ENCODE peak calls at places on chromosomes 16 and 17, in eight cellular contexts. M is stomach; W is CD8-positive, alpha-beta memory T cell; N is GM12865; R is adipocyte; I is kidney; O is cardiac fibroblast; Z is upper lobe of right lung. H is an unnamed sample.

GRCh38 chr16:69559164-69559563 is 6.6 kb upstream of the NFAT5 start:
- DNase-seq in M (no peak), W (no peak), N (no peak), R (no peak), I (no peak), O (no peak), Z (no peak), H (no peak)

GRCh38 chr16:83118365-83118764 is 491.6 kb downstream of the CDH13 start:
- DNase-seq in M (no peak), W (no peak), N (no peak), R (no peak), I (no peak), O (peak; percentile 31), Z (no peak), H (no peak)

GRCh38 chr16:72474511-72475123 is 302.7 kb upstream of the PMFBP1 start:
- DNase-seq in M (no peak), W (no peak), N (no peak), R (peak; percentile 64), I (no peak), O (peak; percentile 92), Z (no peak), H (no peak)

GRCh38 chr17:48631693-48632578 is 5.8 kb upstream of the HOXB9 start:
- DNase-seq in M (no peak), W (no peak), N (peak; percentile 81), R (no peak), I (no peak), O (no peak), Z (no peak), H (no peak)

GRCh38 chr16:89749637-89750036 is 28.3 kb downstream of the ZNF276 start:
- DNase-seq in M (peak; percentile 60), W (no peak), N (no peak), R (no peak), I (peak; percentile 84), O (no peak), Z (peak; percentile 74), H (no peak)

GRCh38 chr16:70760221-70760620 is 40.7 kb downstream of the VAC14 start:
- DNase-seq in M (no peak), W (no peak), N (no peak), R (no peak), I (no peak), O (no peak), Z (no peak), H (no peak)

GRCh38 chr17:74759941-74760340 is 11.5 kb downstream of the NHERF1 start:
- DNase-seq in M (peak; percentile 83), W (no peak), N (no peak), R (no peak), I (peak; percentile 75), O (no peak), Z (peak; percentile 73), H (no peak)

GRCh38 chr16:89256651-89257254 is 39.2 kb downstream of the ZNF778 start:
- DNase-seq in M (peak; percentile 73), W (peak; percentile 65), N (no peak), R (peak; percentile 86), I (peak; percentile 87), O (peak; percentile 47), Z (no peak), H (no peak)

GRCh38 chr17:58283674-58284612 is 3.2 kb upstream of the MPO start:
- DNase-seq in M (no peak), W (no peak), N (no peak), R (no peak), I (peak; percentile 18), O (no peak), Z (peak; percentile 35), H (no peak)

GRCh38 chr16:3431779-3432219 is 11.5 kb downstream of the ZNF597 start:
- DNase-seq in M (peak; percentile 35), W (peak; percentile 44), N (no peak), R (no peak), I (peak; percentile 74), O (peak; percentile 20), Z (peak; percentile 68), H (peak; percentile 33)

GRCh38 chr16:13136896-13137295 is 235.5 kb downstream of the SHISA9 start:
- DNase-seq in M (no peak), W (no peak), N (no peak), R (no peak), I (no peak), O (no peak), Z (no peak), H (no peak)

GRCh38 chr17:917391-917811 is 62.2 kb downstream of the NXN start:
- DNase-seq in M (no peak), W (no peak), N (no peak), R (no peak), I (peak; percentile 68), O (no peak), Z (no peak), H (no peak)

GRCh38 chr16:53131050-53131362 is 76.2 kb downstream of the CHD9 start:
- DNase-seq in M (peak; percentile 31), W (no peak), N (no peak), R (no peak), I (no peak), O (no peak), Z (no peak), H (no peak)

GRCh38 chr16:10989494-10989893 is 45.1 kb downstream of the CLEC16A start:
- DNase-seq in M (no peak), W (no peak), N (no peak), R (no peak), I (no peak), O (no peak), Z (no peak), H (no peak)

GRCh38 chr17:29766796-29767327 is 144.2 kb upstream of the CORO6 start:
- DNase-seq in M (no peak), W (no peak), N (no peak), R (peak; percentile 74), I (no peak), O (no peak), Z (no peak), H (no peak)

GRCh38 chr17:72661093-72661944 is 431.2 kb downstream of the SLC39A11 start:
- DNase-seq in M (no peak), W (no peak), N (no peak), R (no peak), I (no peak), O (no peak), Z (no peak), H (no peak)

GRCh38 chr17:39144414-39144813 is 7.0 kb downstream of the PLXDC1 start:
- DNase-seq in M (peak; percentile 90), W (no peak), N (no peak), R (no peak), I (peak; percentile 95), O (peak; percentile 92), Z (peak; percentile 92), H (no peak)

GRCh38 chr17:82019905-82020873 is 2.5 kb downstream of the CENPX start:
- DNase-seq in M (peak; percentile 63), W (peak; percentile 38), N (peak; percentile 76), R (peak; percentile 67), I (no peak), O (peak; percentile 50), Z (peak; percentile 84), H (peak; percentile 61)

GRCh38 chr17:66076546-66077190 is 115.3 kb downstream of the CEP112 start:
- DNase-seq in M (no peak), W (no peak), N (peak; percentile 6), R (no peak), I (no peak), O (peak; percentile 3), Z (no peak), H (no peak)

GRCh38 chr17:64777413-64778101 is 115.5 kb upstream of the SMURF2 start:
- DNase-seq in M (no peak), W (no peak), N (peak; percentile 46), R (no peak), I (peak; percentile 70), O (no peak), Z (peak; percentile 80), H (peak; percentile 40)

DNA sequence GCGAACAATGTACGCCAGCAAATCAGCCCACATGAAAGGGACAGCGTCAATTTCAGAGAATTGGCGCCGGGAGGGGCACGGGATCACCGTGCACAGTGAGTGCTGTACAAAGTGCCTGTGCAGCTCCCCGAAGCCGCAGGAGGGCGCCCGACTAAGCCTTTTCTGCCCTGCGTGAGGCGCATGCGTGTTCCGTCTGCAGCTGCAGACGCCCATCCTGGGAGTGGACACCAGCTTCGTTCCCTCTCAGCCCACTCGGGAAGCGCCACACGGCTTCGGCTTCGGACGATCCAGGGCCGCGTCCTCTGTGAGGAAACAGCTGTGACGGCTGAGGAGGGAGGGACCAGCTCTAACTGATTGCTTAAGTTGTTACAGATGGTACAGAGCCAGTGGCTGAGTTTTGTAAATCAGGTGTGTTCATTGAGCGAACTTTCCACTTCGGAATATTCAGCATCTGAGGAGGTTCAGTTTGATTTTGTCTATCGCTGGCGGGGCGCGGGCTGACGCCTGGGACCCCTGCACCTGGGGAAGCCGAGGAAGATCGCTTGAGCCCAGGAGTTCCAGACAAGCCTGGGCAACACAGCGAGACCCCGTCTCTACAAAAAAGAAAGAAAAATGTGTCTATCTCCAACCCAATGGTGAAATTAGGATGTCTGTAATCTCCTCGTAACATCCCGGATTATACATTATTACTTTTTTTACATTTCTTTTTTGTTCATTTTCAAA is 15.4 kb upstream of the ZNF287 start:
- DNase-seq in M (peak; percentile 94), W (peak; percentile 90), N (peak; percentile 62), R (peak; percentile 96), I (peak; percentile 97), O (peak; percentile 88), Z (peak; percentile 97), H (peak; percentile 62)
- H3K4me3 ChIP-seq in M (peak overlapping the region; percentile 31), W (peak overlapping the region; percentile 51), N (no peak overlapping the region), R (peak overlapping the region; percentile 74), I (peak overlapping the region; percentile 80), O (peak overlapping the region; percentile 36), Z (peak overlapping the region; percentile 38), H (no peak overlapping the region)

GRCh38 chr16:28212532-28212873 is 738 bp upstream of the XPO6 start:
- DNase-seq in M (no peak), W (no peak), N (no peak), R (peak; percentile 22), I (no peak), O (peak; percentile 33), Z (no peak), H (no peak)
- H3K4me3 ChIP-seq in M (peak overlapping the region; percentile 88), W (peak overlapping the region; percentile 66), N (peak overlapping the region; percentile 68), R (peak overlapping the region; percentile 94), I (peak overlapping the region; percentile 97), O (peak overlapping the region; percentile 56), Z (peak overlapping the region; percentile 94), H (peak overlapping the region; percentile 71)

GRCh38 chr16:68246671-68247070 is 1.5 kb downstream of the PLA2G15 start:
- DNase-seq in M (no peak), W (no peak), N (no peak), R (no peak), I (no peak), O (no peak), Z (no peak), H (no peak)
- H3K4me3 ChIP-seq in M (peak overlapping the region; percentile 86), W (no peak overlapping the region), N (no peak overlapping the region), R (peak overlapping the region; percentile 98), I (peak overlapping the region; percentile 94), O (no peak overlapping the region), Z (peak overlapping the region; percentile 98), H (no peak overlapping the region)

GRCh38 chr17:27990979-27991378 is 51.5 kb upstream of the NLK start:
- DNase-seq in M (no peak), W (no peak), N (no peak), R (no peak), I (no peak), O (no peak), Z (no peak), H (no peak)
- H3K4me3 ChIP-seq in M (no peak overlapping the region), W (no peak overlapping the region), N (no peak overlapping the region), R (no peak overlapping the region), I (no peak overlapping the region), O (no peak overlapping the region), Z (no peak overlapping the region), H (no peak overlapping the region)

GRCh38 chr16:9008335-9009260 is 44.9 kb upstream of the USP7 start:
- DNase-seq in M (peak; percentile 83), W (peak; percentile 43), N (peak; percentile 83), R (peak; percentile 90), I (peak; percentile 85), O (peak; percentile 68), Z (peak; percentile 87), H (peak; percentile 55)
- H3K4me3 ChIP-seq in M (peak overlapping the region; percentile 29), W (no peak overlapping the region), N (peak overlapping the region; percentile 26), R (peak overlapping the region; percentile 71), I (peak overlapping the region; percentile 33), O (no peak overlapping the region), Z (peak overlapping the region; percentile 20), H (peak overlapping the region; percentile 13)

H was measured in GM06990.